ENCODE peak calls at places on chromosomes 4 and X, in ten cellular contexts. One of them, this sample, is unnamed.

GRCh38 chr4:47032405-47033106 is 1.2 kb downstream of the GABRB1 start:
- DNase-seq in HepG2: peak
- DNase-seq in GM23338: peak
- DNase-seq in breast epithelium: peak
- DNase-seq in prostate gland: no peak
- DNase-seq in stomach: peak
- DNase-seq in K562: no peak
- DNase-seq in HL-60: peak
- DNase-seq in SK-N-SH: peak
- DNase-seq in transverse colon: peak
- DNase-seq in this sample: peak

GRCh38 chr4:58359590-58359989 is 1249.4 kb upstream of the IGFBP7 start:
- DNase-seq in breast epithelium: no peak
- DNase-seq in GM23338: no peak
- DNase-seq in stomach: no peak
- DNase-seq in SK-N-SH: no peak
- DNase-seq in prostate gland: no peak
- DNase-seq in K562: no peak
- DNase-seq in HL-60: no peak
- DNase-seq in transverse colon: no peak
- DNase-seq in HepG2: no peak
- DNase-seq in this sample: no peak

GRCh38 chr4:185730387-185730786 is 81.6 kb downstream of the SORBS2 start:
- DNase-seq in stomach: no peak
- DNase-seq in HepG2: no peak
- DNase-seq in transverse colon: no peak
- DNase-seq in K562: peak
- DNase-seq in HL-60: peak
- DNase-seq in breast epithelium: no peak
- DNase-seq in prostate gland: no peak
- DNase-seq in GM23338: peak
- DNase-seq in SK-N-SH: no peak
- DNase-seq in this sample: no peak

GRCh38 chr4:150579591-150580234 is 2.2 kb upstream of the MAB21L2 start:
- DNase-seq in HL-60: no peak
- DNase-seq in stomach: no peak
- DNase-seq in transverse colon: no peak
- DNase-seq in SK-N-SH: peak
- DNase-seq in K562: no peak
- DNase-seq in prostate gland: no peak
- DNase-seq in breast epithelium: no peak
- DNase-seq in GM23338: peak
- DNase-seq in HepG2: no peak
- DNase-seq in this sample: peak

GRCh38 chr4:74267998-74268606 is 40.2 kb upstream of the EPGN start:
- DNase-seq in HL-60: no peak
- DNase-seq in stomach: no peak
- DNase-seq in SK-N-SH: no peak
- DNase-seq in prostate gland: no peak
- DNase-seq in breast epithelium: no peak
- DNase-seq in transverse colon: no peak
- DNase-seq in HepG2: no peak
- DNase-seq in GM23338: no peak
- DNase-seq in K562: no peak
- DNase-seq in this sample: no peak

GRCh38 chr4:157151711-157152110 is 68.8 kb upstream of the GRIA2 start:
- DNase-seq in transverse colon: no peak
- DNase-seq in SK-N-SH: no peak
- DNase-seq in prostate gland: no peak
- DNase-seq in breast epithelium: no peak
- DNase-seq in HepG2: no peak
- DNase-seq in HL-60: no peak
- DNase-seq in stomach: no peak
- DNase-seq in GM23338: no peak
- DNase-seq in K562: no peak
- DNase-seq in this sample: no peak

GRCh38 chr4:17285747-17286146 is 226.1 kb downstream of the QDPR start:
- DNase-seq in transverse colon: no peak
- DNase-seq in HL-60: no peak
- DNase-seq in SK-N-SH: no peak
- DNase-seq in stomach: no peak
- DNase-seq in prostate gland: no peak
- DNase-seq in K562: no peak
- DNase-seq in breast epithelium: no peak
- DNase-seq in HepG2: no peak
- DNase-seq in GM23338: no peak
- DNase-seq in this sample: no peak

GRCh38 chr4:170589597-170590191 is 499.9 kb upstream of the AADAT start:
- DNase-seq in HepG2: peak
- DNase-seq in SK-N-SH: peak
- DNase-seq in breast epithelium: no peak
- DNase-seq in stomach: no peak
- DNase-seq in HL-60: no peak
- DNase-seq in GM23338: peak
- DNase-seq in K562: no peak
- DNase-seq in transverse colon: no peak
- DNase-seq in prostate gland: no peak
- DNase-seq in this sample: no peak

GRCh38 chrX:42220083-42220482 is 296.7 kb upstream of the CASK start:
- DNase-seq in stomach: no peak
- DNase-seq in SK-N-SH: no peak
- DNase-seq in breast epithelium: no peak
- DNase-seq in prostate gland: no peak
- DNase-seq in GM23338: no peak
- DNase-seq in HepG2: no peak
- DNase-seq in HL-60: no peak
- DNase-seq in transverse colon: no peak
- DNase-seq in K562: no peak
- DNase-seq in this sample: no peak

GRCh38 chr4:185307136-185307950 is 88.4 kb downstream of the LRP2BP start:
- DNase-seq in K562: no peak
- DNase-seq in prostate gland: no peak
- DNase-seq in GM23338: peak
- DNase-seq in SK-N-SH: no peak
- DNase-seq in transverse colon: no peak
- DNase-seq in HL-60: no peak
- DNase-seq in breast epithelium: no peak
- DNase-seq in HepG2: no peak
- DNase-seq in stomach: no peak
- DNase-seq in this sample: no peak

GRCh38 chrX:153764786-153765137 is 713 bp downstream of the PLXNB3 start:
- DNase-seq in HepG2: peak
- DNase-seq in stomach: no peak
- DNase-seq in GM23338: no peak
- DNase-seq in breast epithelium: no peak
- DNase-seq in SK-N-SH: peak
- DNase-seq in K562: no peak
- DNase-seq in prostate gland: no peak
- DNase-seq in HL-60: no peak
- DNase-seq in transverse colon: no peak
- DNase-seq in this sample: peak

GRCh38 chrX:40012039-40012799 is 85.5 kb downstream of the BCOR start:
- DNase-seq in HL-60: no peak
- DNase-seq in K562: no peak
- DNase-seq in stomach: peak
- DNase-seq in SK-N-SH: no peak
- DNase-seq in GM23338: peak
- DNase-seq in breast epithelium: peak
- DNase-seq in prostate gland: peak
- DNase-seq in HepG2: peak
- DNase-seq in transverse colon: peak
- DNase-seq in this sample: peak

GRCh38 chr4:83115000-83115399 is 471 bp upstream of the PLAC8 start:
- DNase-seq in K562: no peak
- DNase-seq in HepG2: no peak
- DNase-seq in GM23338: peak
- DNase-seq in HL-60: no peak
- DNase-seq in breast epithelium: no peak
- DNase-seq in SK-N-SH: no peak
- DNase-seq in stomach: no peak
- DNase-seq in transverse colon: no peak
- DNase-seq in prostate gland: no peak
- DNase-seq in this sample: no peak

GRCh38 chr4:2281575-2282343 is 19.9 kb upstream of the MXD4 start:
- DNase-seq in GM23338: no peak
- DNase-seq in prostate gland: no peak
- DNase-seq in transverse colon: peak
- DNase-seq in HepG2: no peak
- DNase-seq in K562: no peak
- DNase-seq in HL-60: no peak
- DNase-seq in stomach: peak
- DNase-seq in SK-N-SH: no peak
- DNase-seq in breast epithelium: no peak
- DNase-seq in this sample: peak

GRCh38 chr4:185738851-185739250 is 73.1 kb downstream of the SORBS2 start:
- DNase-seq in breast epithelium: no peak
- DNase-seq in prostate gland: no peak
- DNase-seq in GM23338: no peak
- DNase-seq in SK-N-SH: no peak
- DNase-seq in HepG2: no peak
- DNase-seq in K562: no peak
- DNase-seq in transverse colon: no peak
- DNase-seq in HL-60: no peak
- DNase-seq in stomach: no peak
- DNase-seq in this sample: no peak

GRCh38 chr4:2368779-2369437 is 49.5 kb downstream of the ZFYVE28 start:
- DNase-seq in transverse colon: no peak
- DNase-seq in GM23338: no peak
- DNase-seq in stomach: no peak
- DNase-seq in HL-60: no peak
- DNase-seq in breast epithelium: peak
- DNase-seq in K562: no peak
- DNase-seq in HepG2: no peak
- DNase-seq in SK-N-SH: no peak
- DNase-seq in prostate gland: no peak
- DNase-seq in this sample: peak

GRCh38 chrX:86002076-86002896 is 45.1 kb downstream of the CHM start:
- DNase-seq in HL-60: no peak
- DNase-seq in SK-N-SH: no peak
- DNase-seq in transverse colon: peak
- DNase-seq in breast epithelium: no peak
- DNase-seq in stomach: peak
- DNase-seq in HepG2: peak
- DNase-seq in K562: peak
- DNase-seq in prostate gland: no peak
- DNase-seq in GM23338: peak
- DNase-seq in this sample: peak

GRCh38 chr4:142846105-142846728 is at the start of gene INPP4B:
- DNase-seq in prostate gland: peak
- DNase-seq in HepG2: no peak
- DNase-seq in K562: no peak
- DNase-seq in GM23338: peak
- DNase-seq in breast epithelium: peak
- DNase-seq in transverse colon: peak
- DNase-seq in SK-N-SH: peak
- DNase-seq in HL-60: no peak
- DNase-seq in stomach: peak
- DNase-seq in this sample: peak

GRCh38 chr4:165079476-165079875 is 25.8 kb downstream of the TRIM75 start:
- DNase-seq in transverse colon: peak
- DNase-seq in HL-60: no peak
- DNase-seq in prostate gland: peak
- DNase-seq in stomach: no peak
- DNase-seq in SK-N-SH: no peak
- DNase-seq in HepG2: no peak
- DNase-seq in GM23338: no peak
- DNase-seq in K562: no peak
- DNase-seq in breast epithelium: no peak
- DNase-seq in this sample: no peak

GRCh38 chrX:120365320-120365719 is 3.4 kb downstream of the ATP1B4 start:
- DNase-seq in breast epithelium: no peak
- DNase-seq in K562: peak
- DNase-seq in prostate gland: peak
- DNase-seq in HepG2: peak
- DNase-seq in stomach: peak
- DNase-seq in GM23338: peak
- DNase-seq in transverse colon: peak
- DNase-seq in SK-N-SH: peak
- DNase-seq in HL-60: no peak
- DNase-seq in this sample: peak

GRCh38 chr4:39820186-39820585 is 122.2 kb downstream of the UBE2K start:
- DNase-seq in HL-60: no peak
- DNase-seq in prostate gland: no peak
- DNase-seq in HepG2: no peak
- DNase-seq in GM23338: peak
- DNase-seq in stomach: no peak
- DNase-seq in breast epithelium: no peak
- DNase-seq in SK-N-SH: no peak
- DNase-seq in K562: no peak
- DNase-seq in transverse colon: no peak
- DNase-seq in this sample: no peak

GRCh38 chrX:100649550-100650356 is 5.8 kb downstream of the SRPX2 start:
- DNase-seq in HL-60: no peak
- DNase-seq in SK-N-SH: no peak
- DNase-seq in transverse colon: peak
- DNase-seq in GM23338: no peak
- DNase-seq in K562: no peak
- DNase-seq in HepG2: peak
- DNase-seq in stomach: no peak
- DNase-seq in breast epithelium: no peak
- DNase-seq in prostate gland: no peak
- DNase-seq in this sample: no peak
- TF ChIP-seq CTCF in HL-60: no peak
- TF ChIP-seq CTCF in SK-N-SH: no peak
- TF ChIP-seq CTCF in transverse colon: no peak
- TF ChIP-seq CTCF in GM23338: no peak
- TF ChIP-seq CTCF in K562: no peak
- TF ChIP-seq CTCF in HepG2: peak
- TF ChIP-seq CTCF in stomach: no peak
- TF ChIP-seq CTCF in breast epithelium: no peak
- TF ChIP-seq CTCF in prostate gland: no peak
- TF ChIP-seq CTCF in this sample: no peak

GRCh38 chr4:145829629-145830395 is 108.8 kb downstream of the ZNF827 start:
- DNase-seq in HL-60: no peak
- DNase-seq in SK-N-SH: no peak
- DNase-seq in stomach: no peak
- DNase-seq in HepG2: no peak
- DNase-seq in prostate gland: no peak
- DNase-seq in transverse colon: no peak
- DNase-seq in GM23338: no peak
- DNase-seq in K562: no peak
- DNase-seq in breast epithelium: no peak
- DNase-seq in this sample: no peak
- TF ChIP-seq POLR2AphosphoS5 in HL-60: no peak
- TF ChIP-seq POLR2AphosphoS5 in SK-N-SH: no peak
- TF ChIP-seq POLR2AphosphoS5 in stomach: no peak
- TF ChIP-seq POLR2AphosphoS5 in HepG2: no peak
- TF ChIP-seq POLR2AphosphoS5 in prostate gland: no peak
- TF ChIP-seq POLR2AphosphoS5 in transverse colon: no peak
- TF ChIP-seq POLR2AphosphoS5 in GM23338: no peak
- TF ChIP-seq POLR2AphosphoS5 in K562: no peak
- TF ChIP-seq POLR2AphosphoS5 in breast epithelium: no peak
- TF ChIP-seq POLR2AphosphoS5 in this sample: no peak

GRCh38 chrX:140764401-140764919 is 54.9 kb downstream of the LINC00632 start:
- DNase-seq in K562: peak
- DNase-seq in breast epithelium: no peak
- DNase-seq in GM23338: peak
- DNase-seq in HL-60: no peak
- DNase-seq in transverse colon: no peak
- DNase-seq in stomach: no peak
- DNase-seq in HepG2: no peak
- DNase-seq in SK-N-SH: peak
- DNase-seq in prostate gland: no peak
- DNase-seq in this sample: no peak
- H3K4me3 ChIP-seq in K562: no peak
- H3K4me3 ChIP-seq in breast epithelium: peak
- H3K4me3 ChIP-seq in GM23338: peak
- H3K4me3 ChIP-seq in HL-60: no peak
- H3K4me3 ChIP-seq in transverse colon: no peak
- H3K4me3 ChIP-seq in stomach: peak
- H3K4me3 ChIP-seq in HepG2: no peak
- H3K4me3 ChIP-seq in SK-N-SH: no peak
- H3K4me3 ChIP-seq in prostate gland: peak
- H3K4me3 ChIP-seq in this sample: no peak

GRCh38 chrX:140507982-140508305 is 3.1 kb upstream of the SOX3 start:
- DNase-seq in transverse colon: no peak
- DNase-seq in K562: no peak
- DNase-seq in GM23338: peak
- DNase-seq in SK-N-SH: peak
- DNase-seq in stomach: no peak
- DNase-seq in breast epithelium: no peak
- DNase-seq in HepG2: no peak
- DNase-seq in HL-60: no peak
- DNase-seq in prostate gland: no peak
- DNase-seq in this sample: no peak
- TF ChIP-seq CTCF in transverse colon: no peak
- TF ChIP-seq CTCF in K562: no peak
- TF ChIP-seq CTCF in GM23338: peak
- TF ChIP-seq CTCF in SK-N-SH: no peak
- TF ChIP-seq CTCF in stomach: no peak
- TF ChIP-seq CTCF in breast epithelium: no peak
- TF ChIP-seq CTCF in HepG2: no peak
- TF ChIP-seq CTCF in HL-60: no peak
- TF ChIP-seq CTCF in prostate gland: no peak
- TF ChIP-seq CTCF in this sample: no peak

This sample was measured in spleen.